ENCODE peak calls at places on chromosomes 13 and 19, in five cellular contexts. One of them, this sample, is unnamed.

GRCh38 chr13:30908416-30908980 is 2.4 kb downstream of the MEDAG start:
- DNase-seq in fibroblast of the aortic adventitia: peak
- DNase-seq in T follicular helper cell: no peak
- DNase-seq in hypothalamus: no peak
- DNase-seq in AG08395: no peak
- DNase-seq in this sample: no peak

GRCh38 chr13:39910041-39910440 is 254.6 kb downstream of the COG6 start:
- DNase-seq in fibroblast of the aortic adventitia: no peak
- DNase-seq in T follicular helper cell: no peak
- DNase-seq in hypothalamus: no peak
- DNase-seq in AG08395: no peak
- DNase-seq in this sample: no peak

GRCh38 chr13:35850569-35850968 is 280.6 kb downstream of the DCLK1 start:
- DNase-seq in fibroblast of the aortic adventitia: no peak
- DNase-seq in T follicular helper cell: no peak
- DNase-seq in hypothalamus: no peak
- DNase-seq in AG08395: no peak
- DNase-seq in this sample: no peak

GRCh38 chr13:48645845-48646244 is 7.9 kb upstream of the CYSLTR2 start:
- DNase-seq in fibroblast of the aortic adventitia: no peak
- DNase-seq in T follicular helper cell: no peak
- DNase-seq in hypothalamus: no peak
- DNase-seq in AG08395: no peak
- DNase-seq in this sample: no peak

GRCh38 chr13:75415720-75416119 is 66.2 kb downstream of the TBC1D4 start:
- DNase-seq in fibroblast of the aortic adventitia: peak
- DNase-seq in T follicular helper cell: no peak
- DNase-seq in hypothalamus: no peak
- DNase-seq in AG08395: peak
- DNase-seq in this sample: no peak

GRCh38 chr13:32370805-32371204 is 55.5 kb downstream of the BRCA2 start:
- DNase-seq in fibroblast of the aortic adventitia: no peak
- DNase-seq in T follicular helper cell: no peak
- DNase-seq in hypothalamus: no peak
- DNase-seq in AG08395: no peak
- DNase-seq in this sample: no peak

GRCh38 chr13:32585625-32586021 is 629 bp upstream of the PDS5B start:
- DNase-seq in fibroblast of the aortic adventitia: no peak
- DNase-seq in T follicular helper cell: no peak
- DNase-seq in hypothalamus: peak
- DNase-seq in AG08395: no peak
- DNase-seq in this sample: peak

GRCh38 chr13:28558567-28558966 is 63.6 kb upstream of the FLT1 start:
- DNase-seq in fibroblast of the aortic adventitia: no peak
- DNase-seq in T follicular helper cell: no peak
- DNase-seq in hypothalamus: no peak
- DNase-seq in AG08395: no peak
- DNase-seq in this sample: no peak

GRCh38 chr19:41792513-41793413 is 3.6 kb upstream of the CEACAM3 start:
- DNase-seq in fibroblast of the aortic adventitia: peak
- DNase-seq in T follicular helper cell: peak
- DNase-seq in hypothalamus: peak
- DNase-seq in AG08395: peak
- DNase-seq in this sample: peak

GRCh38 chr13:109146912-109147624 is 517.7 kb downstream of the MYO16 start:
- DNase-seq in fibroblast of the aortic adventitia: peak
- DNase-seq in T follicular helper cell: no peak
- DNase-seq in hypothalamus: no peak
- DNase-seq in AG08395: peak
- DNase-seq in this sample: no peak

GRCh38 chr13:43785166-43785680 is 1.5 kb downstream of the ENOX1 start:
- DNase-seq in fibroblast of the aortic adventitia: peak
- DNase-seq in T follicular helper cell: no peak
- DNase-seq in hypothalamus: no peak
- DNase-seq in AG08395: no peak
- DNase-seq in this sample: no peak

GRCh38 chr13:102825400-102825799 is 20.4 kb upstream of the ERCC5 start:
- DNase-seq in fibroblast of the aortic adventitia: no peak
- DNase-seq in T follicular helper cell: no peak
- DNase-seq in hypothalamus: no peak
- DNase-seq in AG08395: no peak
- DNase-seq in this sample: no peak

GRCh38 chr19:13693933-13694332 is 70.4 kb upstream of the MRI1 start:
- DNase-seq in fibroblast of the aortic adventitia: no peak
- DNase-seq in T follicular helper cell: no peak
- DNase-seq in hypothalamus: no peak
- DNase-seq in AG08395: no peak
- DNase-seq in this sample: no peak

GRCh38 chr19:56137405-56137804 is 3.7 kb upstream of the ZNF444 start:
- DNase-seq in fibroblast of the aortic adventitia: no peak
- DNase-seq in T follicular helper cell: no peak
- DNase-seq in hypothalamus: no peak
- DNase-seq in AG08395: no peak
- DNase-seq in this sample: no peak

GRCh38 chr13:95117092-95117491 is 184.2 kb downstream of the ABCC4 start:
- DNase-seq in fibroblast of the aortic adventitia: no peak
- DNase-seq in T follicular helper cell: no peak
- DNase-seq in hypothalamus: no peak
- DNase-seq in AG08395: no peak
- DNase-seq in this sample: no peak

GRCh38 chr13:94988654-94989053 is 276.3 kb upstream of the SOX21 start:
- DNase-seq in fibroblast of the aortic adventitia: no peak
- DNase-seq in T follicular helper cell: no peak
- DNase-seq in hypothalamus: no peak
- DNase-seq in AG08395: no peak
- DNase-seq in this sample: no peak

GRCh38 chr13:74774252-74774651 is 640.0 kb upstream of the KLF12 start:
- DNase-seq in fibroblast of the aortic adventitia: peak
- DNase-seq in T follicular helper cell: no peak
- DNase-seq in hypothalamus: no peak
- DNase-seq in AG08395: no peak
- DNase-seq in this sample: no peak

GRCh38 chr19:40831502-40832430 is 18.5 kb downstream of the CYP2A6 start:
- DNase-seq in fibroblast of the aortic adventitia: peak
- DNase-seq in T follicular helper cell: no peak
- DNase-seq in hypothalamus: no peak
- DNase-seq in AG08395: peak
- DNase-seq in this sample: no peak

GRCh38 chr13:41649659-41650058 is 192.3 kb downstream of the RGCC start:
- DNase-seq in fibroblast of the aortic adventitia: peak
- DNase-seq in T follicular helper cell: no peak
- DNase-seq in hypothalamus: no peak
- DNase-seq in AG08395: no peak
- DNase-seq in this sample: no peak

GRCh38 chr19:39325778-39326680 is 5.4 kb upstream of the LRFN1 start:
- DNase-seq in fibroblast of the aortic adventitia: no peak
- DNase-seq in T follicular helper cell: no peak
- DNase-seq in hypothalamus: no peak
- DNase-seq in AG08395: peak
- DNase-seq in this sample: no peak

GRCh38 chr19:42488783-42489521 is 39.3 kb downstream of the CEACAM1 start:
- DNase-seq in fibroblast of the aortic adventitia: no peak
- DNase-seq in T follicular helper cell: no peak
- DNase-seq in hypothalamus: no peak
- DNase-seq in AG08395: no peak
- DNase-seq in this sample: no peak

GRCh38 chr19:11693505-11694499 is 44.9 kb downstream of the ZNF823 start:
- DNase-seq in fibroblast of the aortic adventitia: peak
- DNase-seq in T follicular helper cell: no peak
- DNase-seq in hypothalamus: no peak
- DNase-seq in AG08395: peak
- DNase-seq in this sample: no peak

GRCh38 chr19:778910-779653 is 18.2 kb upstream of the PTBP1 start:
- DNase-seq in fibroblast of the aortic adventitia: peak
- DNase-seq in T follicular helper cell: no peak
- DNase-seq in hypothalamus: no peak
- DNase-seq in AG08395: peak
- DNase-seq in this sample: no peak

GRCh38 chr19:29487432-29487831 is 38.4 kb upstream of the VSTM2B start:
- DNase-seq in fibroblast of the aortic adventitia: no peak
- DNase-seq in T follicular helper cell: no peak
- DNase-seq in hypothalamus: no peak
- DNase-seq in AG08395: no peak
- DNase-seq in this sample: no peak

GRCh38 chr19:54388001-54388802 is 23.5 kb upstream of the LAIR1 start:
- DNase-seq in fibroblast of the aortic adventitia: no peak
- DNase-seq in T follicular helper cell: peak
- DNase-seq in hypothalamus: peak
- DNase-seq in AG08395: no peak
- DNase-seq in this sample: no peak

GRCh38 chr19:36210497-36210896 is 4.0 kb downstream of the ZNF565 start:
- DNase-seq in fibroblast of the aortic adventitia: no peak
- DNase-seq in T follicular helper cell: no peak
- DNase-seq in hypothalamus: no peak
- DNase-seq in AG08395: no peak
- DNase-seq in this sample: no peak

GRCh38 chr13:30112602-30113435 is 194.5 kb downstream of the KATNAL1 start:
- DNase-seq in fibroblast of the aortic adventitia: peak
- DNase-seq in T follicular helper cell: peak
- DNase-seq in hypothalamus: peak
- DNase-seq in AG08395: peak
- DNase-seq in this sample: peak

GRCh38 chr19:11264452-11265176 is 2.3 kb upstream of the DOCK6 start:
- DNase-seq in fibroblast of the aortic adventitia: no peak
- DNase-seq in T follicular helper cell: no peak
- DNase-seq in hypothalamus: no peak
- DNase-seq in AG08395: no peak
- DNase-seq in this sample: no peak

GRCh38 chr19:49775742-49776370 is 9.1 kb downstream of the AP2A1 start:
- DNase-seq in fibroblast of the aortic adventitia: no peak
- DNase-seq in T follicular helper cell: no peak
- DNase-seq in hypothalamus: no peak
- DNase-seq in AG08395: no peak
- DNase-seq in this sample: no peak

GRCh38 chr13:100610399-100611347 is 22.1 kb upstream of the GGACT start:
- DNase-seq in fibroblast of the aortic adventitia: no peak
- DNase-seq in T follicular helper cell: no peak
- DNase-seq in hypothalamus: no peak
- DNase-seq in AG08395: no peak
- DNase-seq in this sample: no peak

GRCh38 chr19:33219261-33219812 is 6.3 kb downstream of the SLC7A10 start:
- DNase-seq in fibroblast of the aortic adventitia: no peak
- DNase-seq in T follicular helper cell: no peak
- DNase-seq in hypothalamus: no peak
- DNase-seq in AG08395: no peak
- DNase-seq in this sample: no peak

GRCh38 chr19:49546825-49547565 is 19.2 kb downstream of the RCN3 start:
- DNase-seq in fibroblast of the aortic adventitia: peak
- DNase-seq in T follicular helper cell: peak
- DNase-seq in hypothalamus: peak
- DNase-seq in AG08395: peak
- DNase-seq in this sample: peak

GRCh38 chr13:105147481-105147880 is 1388.0 kb downstream of the EFNB2 start:
- DNase-seq in fibroblast of the aortic adventitia: no peak
- DNase-seq in T follicular helper cell: no peak
- DNase-seq in hypothalamus: no peak
- DNase-seq in AG08395: no peak
- DNase-seq in this sample: no peak

This sample was measured in head of caudate nucleus.